ENCODE peak calls at places on chromosomes 13 and 19, in seven cellular contexts. E is HCT116, R is GM23338, G is suprapubic skin, A is transverse colon, D is upper lobe of left lung, B is K562. U is an unnamed sample.

GRCh38 chr19:19538077-19538764 is at the start of gene CILP2:
- DNase-seq in A (peak; percentile 41), G (no peak), D (peak; percentile 93), B (peak; percentile 48), R (peak; percentile 89), E (no peak), U (no peak)

GRCh38 chr13:93625536-93625935 is 398.9 kb downstream of the GPC6 start:
- DNase-seq in D (no peak), A (no peak), E (no peak), B (no peak), R (no peak), G (no peak), U (no peak)

GRCh38 chr19:55777528-55777927 is 8.6 kb downstream of the RFPL4AL1 start:
- DNase-seq in E (peak; percentile 2), G (no peak), B (peak; percentile 39), R (peak; percentile 12), A (peak; percentile 14), D (no peak), U (no peak)

GRCh38 chr19:43636121-43636683 is 3.4 kb downstream of the CADM4 start:
- DNase-seq in E (no peak), D (peak; percentile 40), B (peak; percentile 27), G (peak; percentile 53), A (no peak), R (peak; percentile 90), U (no peak)

GRCh38 chr19:6086081-6086858 is 24.0 kb downstream of the RFX2 start:
- DNase-seq in D (no peak), R (no peak), A (no peak), E (no peak), G (no peak), B (no peak), U (no peak)

GRCh38 chr13:41608779-41609178 is 151.4 kb downstream of the RGCC start:
- DNase-seq in D (no peak), A (no peak), E (no peak), G (no peak), R (no peak), B (no peak), U (no peak)

GRCh38 chr19:46297700-46298476 is 1.0 kb downstream of the HIF3A start:
- DNase-seq in R (no peak), B (peak; percentile 55), D (peak; percentile 87), A (peak; percentile 69), G (peak; percentile 81), E (no peak), U (no peak)

GRCh38 chr19:16071072-16071691 is 5.1 kb upstream of the TPM4 start:
- DNase-seq in E (no peak), A (peak; percentile 15), R (no peak), D (no peak), B (no peak), G (no peak), U (no peak)

GRCh38 chr13:50131998-50132936 is 117.0 kb downstream of the KCNRG start:
- DNase-seq in D (no peak), G (no peak), R (peak; percentile 78), B (no peak), E (no peak), A (no peak), U (no peak)

GRCh38 chr13:102856603-102857002 is 10.8 kb downstream of the ERCC5 start:
- DNase-seq in G (no peak), A (no peak), R (no peak), E (no peak), D (no peak), B (no peak), U (no peak)

GRCh38 chr13:48731957-48732569 is 78.3 kb downstream of the CYSLTR2 start:
- DNase-seq in E (peak; percentile 28), B (peak; percentile 57), A (peak; percentile 57), G (no peak), D (peak; percentile 86), R (peak; percentile 82), U (peak; percentile 87)

GRCh38 chr13:52029569-52029968 is 5.1 kb downstream of the UTP14C start:
- DNase-seq in A (peak; percentile 46), E (no peak), R (no peak), B (no peak), G (no peak), D (no peak), U (no peak)

GRCh38 chr13:29676941-29677452 is 81.5 kb upstream of the SLC7A1 start:
- DNase-seq in D (peak; percentile 6), E (no peak), G (no peak), B (no peak), A (peak; percentile 37), R (no peak), U (no peak)

GRCh38 chr19:36169084-36169760 is 17.0 kb upstream of the COX7A1 start:
- DNase-seq in A (peak; percentile 57), B (no peak), D (no peak), G (no peak), R (peak; percentile 11), E (no peak), U (no peak)

GRCh38 chr19:52923782-52924593 is 760 bp upstream of the ZNF888 start:
- DNase-seq in R (peak; percentile 70), A (peak; percentile 74), G (peak; percentile 70), B (peak; percentile 38), E (no peak), D (no peak), U (peak; percentile 78)

GRCh38 chr19:1110809-1111640 is 7.2 kb downstream of the GPX4 start:
- DNase-seq in G (no peak), A (no peak), D (peak; percentile 60), R (no peak), B (no peak), E (no peak), U (peak; percentile 73)

GRCh38 chr19:10353793-10354391 is 14.5 kb upstream of the ICAM3 start:
- DNase-seq in D (peak; percentile 86), A (peak; percentile 14), E (peak; percentile 32), B (peak; percentile 89), G (no peak), R (peak; percentile 100), U (no peak)

GRCh38 chr19:14177496-14178074 is 28.4 kb downstream of the ADGRL1 start:
- DNase-seq in D (peak; percentile 79), B (no peak), G (no peak), E (no peak), R (no peak), A (no peak), U (no peak)

GRCh38 chr19:10603084-10603872 is 16.2 kb upstream of the AP1M2 start:
- DNase-seq in G (peak; percentile 81), E (no peak), B (peak; percentile 64), A (peak; percentile 66), R (peak; percentile 56), D (peak; percentile 63), U (peak; percentile 94)

GRCh38 chr13:65034266-65034665 is 2195.9 kb downstream of the PCDH9 start:
- DNase-seq in D (peak; percentile 60), R (no peak), A (no peak), E (no peak), G (no peak), B (no peak), U (no peak)

GRCh38 chr19:6728346-6728745 is 7.9 kb upstream of the C3 start:
- DNase-seq in D (peak; percentile 80), R (no peak), E (no peak), G (no peak), B (no peak), A (no peak), U (peak; percentile 88)

DNA sequence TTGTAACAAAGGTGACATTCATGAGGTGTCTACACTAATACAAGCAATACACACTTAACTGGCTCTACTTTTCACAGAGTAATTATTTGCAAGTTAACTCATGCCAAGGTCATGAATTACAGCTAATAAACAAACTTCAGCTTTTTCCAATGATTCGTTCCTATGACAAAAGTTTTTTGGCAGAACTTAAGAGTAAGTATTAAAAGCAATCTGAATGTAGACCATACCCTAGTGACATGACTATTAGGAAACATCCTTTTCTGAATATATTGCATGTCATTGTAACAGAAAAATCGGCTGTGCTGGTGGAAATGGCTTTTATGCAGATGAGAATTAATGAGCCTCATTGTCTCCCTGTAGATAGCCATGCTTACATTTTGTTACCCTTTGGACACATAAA is 72.0 kb downstream of the LHFPL6 start:
- DNase-seq in A (no peak), R (no peak), G (no peak), E (no peak), B (no peak), D (no peak), U (no peak)
- TF ChIP-seq POLR2AphosphoS5 in A (no peak), R (no peak), G (no peak), E (no peak), B (no peak), D (no peak), U (no peak)

GRCh38 chr13:39020853-39021462 is 16.9 kb downstream of the PROSER1 start:
- DNase-seq in G (no peak), B (no peak), E (no peak), D (no peak), A (no peak), R (no peak), U (no peak)

GRCh38 chr13:39012608-39013007 is 22.0 kb upstream of the STOML3 start:
- DNase-seq in D (peak; percentile 7), G (no peak), R (peak; percentile 77), E (no peak), B (no peak), A (no peak), U (no peak)

GRCh38 chr13:39013462-39013861 is 22.8 kb upstream of the STOML3 start:
- DNase-seq in B (no peak), D (no peak), R (no peak), E (no peak), A (no peak), G (no peak), U (no peak)

GRCh38 chr13:39016087-39016486 is 21.8 kb downstream of the PROSER1 start:
- DNase-seq in G (no peak), E (no peak), B (no peak), D (no peak), A (no peak), R (no peak), U (no peak)

GRCh38 chr13:39016789-39017188 is 21.1 kb downstream of the PROSER1 start:
- DNase-seq in D (no peak), E (peak; percentile 16), B (peak; percentile 19), G (no peak), A (peak; percentile 17), R (peak; percentile 65), U (no peak)
- TF ChIP-seq CTCF in D (peak; percentile 20), E (no peak), B (peak; percentile 57), G (no peak), A (peak; percentile 37), R (peak; percentile 73), U (peak; percentile 37)

DNA sequence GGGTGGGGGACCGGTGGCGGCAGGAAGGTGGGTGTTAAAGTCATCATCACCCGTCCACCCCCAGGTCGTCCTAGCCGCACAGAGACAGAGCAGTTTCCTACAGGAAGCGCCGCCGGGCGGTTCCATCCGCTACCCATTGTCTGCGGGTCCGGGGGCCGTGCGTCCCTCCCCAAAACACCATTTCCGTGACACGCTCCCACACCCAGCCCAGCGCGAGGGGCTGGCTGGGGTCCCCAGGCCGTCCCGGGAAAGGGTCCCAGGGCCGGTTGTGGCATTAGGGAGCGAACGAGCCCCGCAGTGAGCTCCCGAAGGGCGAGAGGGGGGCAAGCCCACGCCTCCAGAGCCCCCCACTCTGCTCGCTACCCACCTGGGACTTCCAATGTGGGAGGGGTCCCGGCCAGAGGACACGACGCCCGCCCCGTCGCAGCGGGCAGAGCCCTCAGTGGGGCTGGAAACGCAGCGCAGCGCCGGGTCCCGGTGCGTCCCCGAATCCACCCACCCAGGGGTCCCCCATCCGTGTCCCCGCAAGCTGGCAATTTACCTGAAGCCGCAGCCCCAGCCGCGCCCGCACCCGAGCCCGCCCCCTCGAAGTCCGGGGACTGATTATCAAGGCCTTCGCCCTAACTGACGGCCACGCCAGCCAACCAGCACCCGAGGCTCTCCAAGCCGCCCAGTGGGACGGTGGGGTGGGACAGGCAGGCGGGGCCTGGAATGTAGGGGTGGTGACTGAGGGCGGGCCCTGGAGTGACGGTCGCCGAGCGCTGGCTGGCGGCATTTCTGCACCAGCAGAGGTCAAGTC is at the start of gene KANK3:
- DNase-seq in E (peak; percentile 97), A (peak; percentile 95), R (peak; percentile 100), B (peak; percentile 100), G (peak; percentile 95), D (peak; percentile 98), U (peak; percentile 97)
- TF ChIP-seq POLR2AphosphoS5 in E (peak; percentile 64), A (peak; percentile 60), R (peak; percentile 76), B (no peak), G (no peak), D (peak; percentile 72), U (peak; percentile 94)

GRCh38 chr13:110616103-110617101 is 1.1 kb downstream of the NAXD start:
- DNase-seq in E (peak; percentile 27), D (no peak), G (no peak), B (peak; percentile 46), R (peak; percentile 51), A (peak; percentile 52), U (peak; percentile 86)
- TF ChIP-seq CTCF in E (no peak), D (no peak), G (no peak), B (peak; percentile 21), R (no peak), A (no peak), U (no peak)

U was measured in spleen.